ENCODE peak calls at places on chromosomes 13 and 19, in ten cellular contexts. I is neural progenitor cell, R is fibroblast of pulmonary artery, G is progenitor cell of endocrine pancreas, L is GM12865, Z is astrocyte of the cerebellum, Q is tibial artery, B is GM10248, O is gastrocnemius medialis, F is brain microvascular endothelial cell. H is an unnamed sample.

GRCh38 chr19:30667746-30668145 is 295.6 kb downstream of the ZNF536 start:
- DNase-seq in O (no peak), L (no peak), Q (no peak), Z (no peak), B (no peak), I (no peak), F (no peak), R (no peak), G (no peak), H (no peak)

GRCh38 chr19:39704181-39705044 is at the start of gene LGALS14:
- DNase-seq in Q (no peak), G (no peak), B (peak), Z (no peak), R (no peak), L (peak), I (no peak), F (no peak), O (no peak), H (no peak)

GRCh38 chr13:109146912-109147624 is 517.7 kb downstream of the MYO16 start:
- DNase-seq in R (peak), G (no peak), L (no peak), O (no peak), I (no peak), F (peak), Q (no peak), B (no peak), Z (peak), H (no peak)

GRCh38 chr13:102800145-102801041 is 1.5 kb downstream of the BIVM start:
- DNase-seq in I (peak), B (peak), L (peak), Z (peak), Q (peak), F (peak), G (peak), O (peak), R (peak), H (peak)

GRCh38 chr19:16315825-16316505 is 8.7 kb upstream of the KLF2 start:
- DNase-seq in Q (peak), F (peak), B (no peak), R (peak), L (no peak), G (no peak), O (peak), Z (peak), I (no peak), H (no peak)

GRCh38 chr13:98039261-98039660 is 85.8 kb downstream of the IPO5 start:
- DNase-seq in I (no peak), Z (no peak), G (no peak), O (no peak), F (no peak), Q (no peak), L (no peak), R (no peak), B (no peak), H (no peak)

GRCh38 chr13:29594310-29594709 is 1.2 kb downstream of the SLC7A1 start:
- DNase-seq in B (peak), F (peak), I (peak), L (peak), G (no peak), O (no peak), Z (no peak), Q (no peak), R (peak), H (peak)

GRCh38 chr13:20473139-20473538 is 52.5 kb downstream of the CRYL1 start:
- DNase-seq in L (no peak), O (no peak), I (no peak), Q (no peak), B (no peak), R (no peak), F (no peak), Z (no peak), G (no peak), H (no peak)

GRCh38 chr13:113903361-113903760 is 39.5 kb upstream of the GAS6 start:
- DNase-seq in F (peak), B (no peak), G (no peak), I (no peak), L (no peak), O (no peak), Q (peak), R (no peak), Z (no peak), H (no peak)

GRCh38 chr19:17220207-17220758 is 5.1 kb downstream of the USE1 start:
- DNase-seq in F (peak), Q (no peak), G (no peak), Z (peak), I (no peak), R (peak), L (peak), O (no peak), B (no peak), H (no peak)

DNA sequence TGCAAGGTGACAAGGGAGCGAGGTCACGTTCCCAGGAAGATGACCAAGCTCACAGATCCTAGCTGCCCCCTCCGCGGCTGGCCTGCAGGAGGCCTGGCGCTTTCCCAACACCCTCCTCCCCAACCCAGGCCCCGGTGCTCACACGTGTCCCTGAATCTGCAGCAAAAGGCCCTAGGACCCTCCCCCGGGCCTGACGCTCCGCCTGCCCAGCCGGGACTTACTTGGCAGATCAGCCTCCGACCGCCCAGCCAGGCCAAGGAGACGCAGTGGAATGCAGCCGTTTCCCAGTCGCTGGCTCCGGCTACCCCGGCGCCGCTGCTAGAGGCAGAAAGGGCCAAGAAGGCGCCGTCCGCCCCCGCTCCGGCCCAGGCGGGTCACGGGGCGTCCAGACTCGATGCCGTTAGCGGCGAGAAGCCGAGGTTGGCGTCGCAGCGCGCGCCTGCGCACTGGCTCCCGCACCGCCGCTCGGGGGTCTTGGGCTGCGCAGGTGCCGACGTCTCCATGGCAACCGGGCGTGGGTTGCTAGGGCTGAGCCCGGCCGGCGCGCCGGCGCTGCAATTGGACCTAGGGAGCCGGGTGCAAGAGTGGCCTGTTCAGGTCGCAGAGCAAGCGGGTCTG is at the start of gene PNMA8A:
- DNase-seq in Z (no peak), I (peak), R (peak), G (peak), O (no peak), Q (peak), F (peak), B (no peak), L (no peak), H (peak)
- TF ChIP-seq CTCF in Z (no peak), I (no peak), R (peak), G (peak), O (no peak), Q (peak), F (peak), B (no peak), L (no peak), H (no peak)

GRCh38 chr19:36214388-36215275 is at the start of the genes ZNF146 and ZNF565:
- DNase-seq in O (peak), Q (peak), B (peak), Z (peak), I (peak), R (peak), F (peak), G (peak), L (peak), H (peak)
- TF ChIP-seq CTCF in O (no peak), Q (peak), B (no peak), Z (no peak), I (no peak), R (no peak), F (no peak), G (no peak), L (no peak), H (no peak)

GRCh38 chr19:55146648-55147218 is 2.3 kb downstream of the TNNT1 start:
- DNase-seq in Z (no peak), F (no peak), B (peak), O (peak), G (no peak), L (no peak), I (peak), Q (no peak), R (no peak), H (peak)

GRCh38 chr19:55147408-55148251 is 1.4 kb downstream of the TNNT1 start:
- DNase-seq in G (no peak), I (peak), Z (no peak), R (no peak), Q (no peak), L (no peak), O (peak), F (no peak), B (no peak), H (no peak)

GRCh38 chr19:55149078-55150003 is at the start of gene TNNT1:
- DNase-seq in O (peak), F (no peak), L (no peak), Q (no peak), G (no peak), B (no peak), I (peak), R (no peak), Z (no peak), H (peak)

GRCh38 chr19:55145241-55145640 is 3.8 kb downstream of the TNNT1 start:
- DNase-seq in B (no peak), F (no peak), Z (no peak), G (no peak), O (no peak), I (no peak), L (no peak), Q (no peak), R (no peak), H (no peak)

GRCh38 chr19:55146078-55146647 is 2.8 kb downstream of the TNNT1 start:
- DNase-seq in F (no peak), O (no peak), Z (no peak), G (no peak), Q (no peak), I (peak), R (peak), L (no peak), B (peak), H (peak)
- TF ChIP-seq CTCF in F (peak), O (peak), Z (peak), G (peak), Q (no peak), I (peak), R (peak), L (peak), B (peak), H (peak)

GRCh38 chr19:55676384-55676783 is 1.4 kb downstream of the EPN1 start:
- DNase-seq in F (no peak), B (no peak), Q (no peak), G (no peak), O (peak), Z (no peak), I (no peak), R (peak), L (no peak), H (no peak)
- TF ChIP-seq CTCF in F (no peak), B (no peak), Q (no peak), G (no peak), O (no peak), Z (no peak), I (no peak), R (peak), L (no peak), H (no peak)

DNA sequence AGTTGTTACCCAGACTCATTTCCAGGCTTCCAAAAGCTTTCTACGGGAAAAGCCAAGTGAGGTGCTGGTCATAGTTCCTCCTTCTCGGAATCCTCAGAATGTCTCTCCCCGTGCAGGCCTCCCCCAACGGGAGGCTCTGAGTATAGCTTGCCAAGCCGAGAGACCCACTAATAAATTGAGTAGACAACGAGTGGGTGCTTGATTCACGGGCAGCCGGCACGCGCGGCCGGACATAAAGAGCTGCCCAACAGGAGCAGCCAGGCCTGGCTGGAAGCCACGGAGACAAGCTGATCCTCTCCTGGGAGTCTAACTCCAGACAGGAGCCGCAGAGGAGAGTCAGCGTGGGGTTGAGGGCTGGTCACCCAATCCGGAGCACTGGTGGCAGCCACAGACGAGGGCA is 43.4 kb upstream of the MEDAG start:
- DNase-seq in Z (no peak), O (peak), L (no peak), Q (peak), I (peak), F (peak), R (no peak), B (no peak), G (no peak), H (peak)
- TF ChIP-seq CTCF in Z (peak), O (no peak), L (no peak), Q (no peak), I (peak), F (peak), R (no peak), B (no peak), G (peak), H (no peak)